ENCODE peak calls at places on chromosomes 2 and 18, in six cellular contexts. Q is lower lobe of right lung; Y is A549; G is pancreas; A is fibroblast of lung; S is CD4-positive, CD25-positive, alpha-beta regulatory T cell. X is an unnamed sample.

GRCh38 chr2:19312949-19313348 is 45.5 kb downstream of the OSR1 start:
- DNase-seq in Q (no peak), Y (peak; percentile 51), G (no peak), A (peak; percentile 44), S (no peak), X (no peak)

GRCh38 chr2:157995117-157995516 is 106.6 kb upstream of the UPP2 start:
- DNase-seq in Q (no peak), Y (no peak), G (no peak), A (no peak), S (no peak), X (no peak)

GRCh38 chr2:17628349-17629261 is 88.1 kb downstream of the VSNL1 start:
- DNase-seq in Q (no peak), Y (no peak), G (no peak), A (peak; percentile 86), S (no peak), X (no peak)

GRCh38 chr2:84556190-84556589 is 39.9 kb downstream of the DNAH6 start:
- DNase-seq in Q (no peak), Y (no peak), G (no peak), A (no peak), S (peak; percentile 37), X (no peak)

GRCh38 chr2:135163306-135163705 is 111.2 kb downstream of the RAB3GAP1 start:
- DNase-seq in Q (no peak), Y (no peak), G (no peak), A (no peak), S (no peak), X (no peak)

GRCh38 chr2:237298323-237299118 is 115.4 kb downstream of the COL6A3 start:
- DNase-seq in Q (peak; percentile 62), Y (peak; percentile 28), G (no peak), A (peak; percentile 96), S (no peak), X (peak; percentile 98)

GRCh38 chr2:1233280-1233679 is 180.0 kb upstream of the TPO start:
- DNase-seq in Q (peak; percentile 68), Y (no peak), G (no peak), A (no peak), S (no peak), X (no peak)

GRCh38 chr2:212284166-212284565 is 254.4 kb downstream of the ERBB4 start:
- DNase-seq in Q (no peak), Y (no peak), G (no peak), A (no peak), S (no peak), X (no peak)

GRCh38 chr2:237227190-237227988 is 141.7 kb downstream of the COPS8 start:
- DNase-seq in Q (no peak), Y (peak; percentile 67), G (no peak), A (peak; percentile 99), S (no peak), X (peak; percentile 76)

GRCh38 chr2:112724611-112725525 is 4.0 kb downstream of the NT5DC4 start:
- DNase-seq in Q (no peak), Y (peak; percentile 51), G (no peak), A (no peak), S (peak; percentile 34), X (no peak)

GRCh38 chr2:227871375-227871788 is at the start of gene DAW1:
- DNase-seq in Q (peak; percentile 82), Y (no peak), G (peak; percentile 42), A (peak; percentile 65), S (peak; percentile 38), X (no peak)

GRCh38 chr2:71665168-71666093 is 212.1 kb downstream of the DYSF start:
- DNase-seq in Q (no peak), Y (no peak), G (no peak), A (no peak), S (no peak), X (no peak)

GRCh38 chr2:129872438-129872837 is 107.0 kb upstream of the RAB6C start:
- DNase-seq in Q (no peak), Y (no peak), G (no peak), A (no peak), S (no peak), X (no peak)

GRCh38 chr2:1854747-1855146 is 110.4 kb upstream of the PXDN start:
- DNase-seq in Q (no peak), Y (peak; percentile 29), G (no peak), A (peak; percentile 66), S (peak; percentile 1), X (no peak)

GRCh38 chr18:25349131-25349925 is 2.6 kb downstream of the ZNF521 start:
- DNase-seq in Q (peak; percentile 45), Y (no peak), G (peak; percentile 21), A (peak; percentile 71), S (no peak), X (no peak)

GRCh38 chr2:152396763-152397162 is 61.8 kb downstream of the FMNL2 start:
- DNase-seq in Q (no peak), Y (no peak), G (no peak), A (peak; percentile 73), S (no peak), X (no peak)
- H3K27ac ChIP-seq in Q (no peak overlapping the region), Y (no peak overlapping the region), G (no peak overlapping the region), A (peak overlapping the region; percentile 40), S (no peak overlapping the region), X (no peak overlapping the region)

DNA sequence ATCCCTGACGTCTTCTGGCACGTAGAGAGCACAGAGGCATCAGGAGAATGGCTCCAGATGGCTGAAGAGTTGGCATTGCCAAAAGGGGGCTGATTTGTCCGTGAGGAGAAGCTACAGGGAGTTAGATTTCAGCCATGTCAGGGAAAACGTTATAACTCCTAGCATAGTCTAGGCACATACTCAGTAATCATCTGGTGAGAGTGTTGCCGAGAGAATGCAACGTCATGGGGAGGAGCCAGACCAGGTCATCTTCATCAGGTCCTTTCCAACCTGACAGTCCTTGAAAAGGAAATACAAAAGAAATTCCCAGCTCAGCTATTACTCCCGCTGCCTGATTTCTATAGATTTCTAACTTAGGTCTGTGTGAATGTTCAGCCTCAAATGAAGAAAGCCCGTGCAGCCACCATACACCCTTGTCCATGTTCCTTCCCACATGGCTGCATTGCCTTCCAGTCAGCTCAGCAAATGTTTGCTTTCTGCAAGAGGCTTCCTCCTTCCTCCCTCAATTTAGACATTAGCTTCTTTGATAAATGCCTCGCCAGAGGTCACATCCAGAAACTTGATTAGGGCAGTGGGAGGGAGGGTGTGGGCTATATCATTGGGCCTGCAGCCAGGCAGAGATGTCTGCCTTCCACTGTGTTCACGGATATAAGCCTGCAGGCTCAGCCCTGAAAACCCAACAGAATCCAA is 93.0 kb downstream of the STPG4 start:
- DNase-seq in Q (no peak), Y (no peak), G (no peak), A (no peak), S (no peak), X (no peak)
- H3K27ac ChIP-seq in Q (peak overlapping the region; percentile 36), Y (no peak overlapping the region), G (no peak overlapping the region), A (peak overlapping the region; percentile 33), S (no peak overlapping the region), X (no peak overlapping the region)

DNA sequence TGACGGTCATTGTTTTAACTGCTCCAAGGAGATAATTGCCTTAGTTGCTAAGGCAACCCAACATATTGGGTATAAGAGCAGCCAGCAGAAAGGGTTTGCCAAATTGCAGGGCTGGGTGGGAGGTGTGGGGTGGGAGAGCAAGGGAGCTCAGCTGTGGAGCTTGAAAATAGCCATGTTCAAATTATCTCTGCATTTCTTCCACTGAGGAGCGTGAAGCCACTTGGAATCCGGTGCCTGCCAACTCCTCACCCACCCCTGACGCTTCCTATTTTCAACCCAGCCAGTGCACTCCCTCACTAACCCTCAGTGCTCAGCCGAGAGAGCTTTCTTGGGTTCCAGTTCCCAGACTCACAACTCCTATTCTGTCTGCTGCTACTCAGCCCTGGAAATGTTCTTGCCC is 60.9 kb downstream of the SETBP1 start:
- DNase-seq in Q (no peak), Y (no peak), G (no peak), A (no peak), S (no peak), X (no peak)
- H3K27ac ChIP-seq in Q (no peak overlapping the region), Y (no peak overlapping the region), G (no peak overlapping the region), A (no peak overlapping the region), S (no peak overlapping the region), X (no peak overlapping the region)

GRCh38 chr2:42906557-42907380 is 114.4 kb upstream of the HAAO start:
- DNase-seq in Q (no peak), Y (no peak), G (no peak), A (peak; percentile 65), S (no peak), X (no peak)
- H3K27ac ChIP-seq in Q (peak overlapping the region; percentile 80), Y (no peak overlapping the region), G (no peak overlapping the region), A (peak overlapping the region; percentile 56), S (no peak overlapping the region), X (no peak overlapping the region)

DNA sequence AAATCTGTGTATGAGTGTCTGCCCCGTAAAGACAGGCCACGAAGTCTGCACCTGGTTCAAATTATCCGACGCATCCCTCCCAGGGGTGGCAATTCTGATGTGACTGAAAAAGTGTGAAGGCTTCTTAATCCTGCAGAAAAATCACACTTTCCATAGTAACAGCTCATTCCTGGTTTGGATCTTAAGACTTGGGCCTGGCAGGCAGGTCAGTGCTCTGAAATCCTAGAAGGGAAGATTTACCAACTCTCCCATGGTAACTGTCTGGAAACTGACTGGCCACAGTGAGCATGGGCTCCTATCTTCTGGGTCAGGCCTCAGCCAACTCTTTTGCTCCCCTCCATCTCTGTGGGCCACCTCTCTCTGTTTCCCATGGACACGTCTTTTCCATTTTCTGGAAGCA is 86.8 kb downstream of the ACAA2 start:
- DNase-seq in Q (no peak), Y (no peak), G (no peak), A (no peak), S (no peak), X (no peak)
- H3K27ac ChIP-seq in Q (no peak overlapping the region), Y (peak overlapping the region; percentile 51), G (no peak overlapping the region), A (peak overlapping the region; percentile 99), S (no peak overlapping the region), X (peak overlapping the region; percentile 57)